ENCODE peak calls at places on chromosomes 7 and 10, in eight cellular contexts. One of them, this sample, is unnamed.

GRCh38 chr7:2738110-2738509 is 50.1 kb downstream of the AMZ1 start:
- DNase-seq in brain microvascular endothelial cell: no peak
- DNase-seq in stomach: peak; percentile 26
- DNase-seq in foreskin keratinocyte: no peak
- DNase-seq in CD8-positive, alpha-beta memory T cell: no peak
- DNase-seq in testis: peak; percentile 65
- DNase-seq in SJSA1: no peak
- DNase-seq in caudate nucleus: no peak
- DNase-seq in this sample: no peak

GRCh38 chr7:127650842-127651555 is 995 bp upstream of the SND1 start:
- DNase-seq in brain microvascular endothelial cell: no peak
- DNase-seq in stomach: no peak
- DNase-seq in foreskin keratinocyte: no peak
- DNase-seq in CD8-positive, alpha-beta memory T cell: no peak
- DNase-seq in testis: no peak
- DNase-seq in SJSA1: no peak
- DNase-seq in caudate nucleus: no peak
- DNase-seq in this sample: peak; percentile 21

GRCh38 chr7:5143935-5144903 is 45.8 kb upstream of the WIPI2 start:
- DNase-seq in brain microvascular endothelial cell: peak; percentile 3
- DNase-seq in stomach: peak; percentile 26
- DNase-seq in foreskin keratinocyte: no peak
- DNase-seq in CD8-positive, alpha-beta memory T cell: peak; percentile 90
- DNase-seq in testis: no peak
- DNase-seq in SJSA1: no peak
- DNase-seq in caudate nucleus: peak; percentile 7
- DNase-seq in this sample: no peak

GRCh38 chr7:101128040-101128834 is 1.3 kb downstream of the SERPINE1 start:
- DNase-seq in brain microvascular endothelial cell: peak; percentile 69
- DNase-seq in stomach: no peak
- DNase-seq in foreskin keratinocyte: peak; percentile 39
- DNase-seq in CD8-positive, alpha-beta memory T cell: no peak
- DNase-seq in testis: no peak
- DNase-seq in SJSA1: no peak
- DNase-seq in caudate nucleus: no peak
- DNase-seq in this sample: no peak

GRCh38 chr7:47596502-47597202 is 14.7 kb upstream of the TNS3 start:
- DNase-seq in brain microvascular endothelial cell: no peak
- DNase-seq in stomach: peak; percentile 40
- DNase-seq in foreskin keratinocyte: no peak
- DNase-seq in CD8-positive, alpha-beta memory T cell: no peak
- DNase-seq in testis: no peak
- DNase-seq in SJSA1: no peak
- DNase-seq in caudate nucleus: no peak
- DNase-seq in this sample: no peak

GRCh38 chr10:116170815-116171250 is 102.2 kb downstream of the GFRA1 start:
- DNase-seq in brain microvascular endothelial cell: peak; percentile 61
- DNase-seq in stomach: no peak
- DNase-seq in foreskin keratinocyte: peak; percentile 6
- DNase-seq in CD8-positive, alpha-beta memory T cell: no peak
- DNase-seq in testis: no peak
- DNase-seq in SJSA1: peak; percentile 62
- DNase-seq in caudate nucleus: no peak
- DNase-seq in this sample: no peak

GRCh38 chr10:133067152-133068090 is 20.3 kb upstream of the ADGRA1 start:
- DNase-seq in brain microvascular endothelial cell: peak; percentile 58
- DNase-seq in stomach: no peak
- DNase-seq in foreskin keratinocyte: no peak
- DNase-seq in CD8-positive, alpha-beta memory T cell: no peak
- DNase-seq in testis: peak; percentile 28
- DNase-seq in SJSA1: no peak
- DNase-seq in caudate nucleus: no peak
- DNase-seq in this sample: no peak

GRCh38 chr7:33766396-33766795 is 138.9 kb upstream of the BMPER start:
- DNase-seq in brain microvascular endothelial cell: no peak
- DNase-seq in stomach: no peak
- DNase-seq in foreskin keratinocyte: no peak
- DNase-seq in CD8-positive, alpha-beta memory T cell: no peak
- DNase-seq in testis: no peak
- DNase-seq in SJSA1: no peak
- DNase-seq in caudate nucleus: no peak
- DNase-seq in this sample: no peak

GRCh38 chr7:38846280-38846679 is 62.7 kb downstream of the VPS41 start:
- DNase-seq in brain microvascular endothelial cell: no peak
- DNase-seq in stomach: no peak
- DNase-seq in foreskin keratinocyte: no peak
- DNase-seq in CD8-positive, alpha-beta memory T cell: no peak
- DNase-seq in testis: no peak
- DNase-seq in SJSA1: no peak
- DNase-seq in caudate nucleus: no peak
- DNase-seq in this sample: no peak